ENCODE peak calls at places on chromosomes 7 and 10, in five cellular contexts. One of them, this sample, is unnamed.

GRCh38 chr7:22168129-22168634 is 188.8 kb downstream of the RAPGEF5 start:
- DNase-seq in uterus: no peak
- DNase-seq in small intestine: peak; percentile 53
- DNase-seq in ovary: no peak
- DNase-seq in heart right ventricle: no peak
- DNase-seq in this sample: no peak

GRCh38 chr10:70970830-70971229 is 82.5 kb upstream of the PCBD1 start:
- DNase-seq in uterus: no peak
- DNase-seq in small intestine: no peak
- DNase-seq in ovary: no peak
- DNase-seq in heart right ventricle: no peak
- DNase-seq in this sample: no peak

GRCh38 chr7:16753102-16753931 is at the start of gene TSPAN13:
- DNase-seq in uterus: peak; percentile 36
- DNase-seq in small intestine: peak; percentile 97
- DNase-seq in ovary: peak; percentile 76
- DNase-seq in heart right ventricle: peak; percentile 80
- DNase-seq in this sample: peak; percentile 30

GRCh38 chr7:1459930-1460756 is 873 bp upstream of the MICALL2 start:
- DNase-seq in uterus: peak; percentile 43
- DNase-seq in small intestine: peak; percentile 57
- DNase-seq in ovary: peak; percentile 66
- DNase-seq in heart right ventricle: peak; percentile 37
- DNase-seq in this sample: no peak

GRCh38 chr7:127885843-127886242 is 145.4 kb downstream of the LRRC4 start:
- DNase-seq in uterus: no peak
- DNase-seq in small intestine: no peak
- DNase-seq in ovary: no peak
- DNase-seq in heart right ventricle: no peak
- DNase-seq in this sample: no peak

GRCh38 chr10:24723386-24723787 is 300 bp downstream of the ARHGAP21 start:
- DNase-seq in uterus: no peak
- DNase-seq in small intestine: peak; percentile 29
- DNase-seq in ovary: peak; percentile 71
- DNase-seq in heart right ventricle: no peak
- DNase-seq in this sample: peak; percentile 10

GRCh38 chr10:11993834-11994468 is 48.7 kb downstream of the UPF2 start:
- DNase-seq in uterus: no peak
- DNase-seq in small intestine: no peak
- DNase-seq in ovary: no peak
- DNase-seq in heart right ventricle: no peak
- DNase-seq in this sample: no peak

GRCh38 chr10:104766341-104766740 is 125.3 kb downstream of the SORCS3 start:
- DNase-seq in uterus: no peak
- DNase-seq in small intestine: peak; percentile 1
- DNase-seq in ovary: no peak
- DNase-seq in heart right ventricle: no peak
- DNase-seq in this sample: no peak

GRCh38 chr7:151058766-151059361 is 525 bp upstream of the SLC4A2 start:
- DNase-seq in uterus: no peak
- DNase-seq in small intestine: peak; percentile 36
- DNase-seq in ovary: no peak
- DNase-seq in heart right ventricle: no peak
- DNase-seq in this sample: peak; percentile 43

GRCh38 chr7:105487559-105488218 is 34.4 kb downstream of the PUS7 start:
- DNase-seq in uterus: no peak
- DNase-seq in small intestine: peak; percentile 22
- DNase-seq in ovary: no peak
- DNase-seq in heart right ventricle: no peak
- DNase-seq in this sample: peak; percentile 68

GRCh38 chr7:143245123-143245522 is 18.1 kb upstream of the GSTK1 start:
- DNase-seq in uterus: no peak
- DNase-seq in small intestine: peak; percentile 58
- DNase-seq in ovary: no peak
- DNase-seq in heart right ventricle: no peak
- DNase-seq in this sample: no peak

GRCh38 chr7:29457565-29457971 is 106.1 kb upstream of the PRR15 start:
- DNase-seq in uterus: peak; percentile 21
- DNase-seq in small intestine: no peak
- DNase-seq in ovary: no peak
- DNase-seq in heart right ventricle: no peak
- DNase-seq in this sample: no peak

DNA sequence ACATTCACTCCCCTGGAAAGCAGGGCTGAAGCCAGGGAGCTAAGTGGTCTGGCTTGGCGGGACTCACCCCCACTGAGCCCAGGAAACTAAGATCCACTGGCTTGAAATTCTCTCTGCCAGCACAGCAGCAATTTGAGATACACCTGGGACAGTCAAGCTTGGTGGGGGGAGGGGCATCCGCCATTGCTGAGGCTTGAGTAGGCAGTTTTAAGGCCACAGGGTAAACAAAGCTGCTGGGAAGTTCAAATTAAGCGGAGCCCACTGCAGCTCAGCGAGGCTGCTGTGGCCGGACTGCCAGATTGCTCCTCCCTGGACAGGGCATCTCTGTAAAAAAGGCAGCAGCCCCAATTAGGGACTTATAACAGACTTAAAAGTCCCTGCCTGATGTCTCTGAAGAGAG is 108.2 kb upstream of the FAM13C start:
- DNase-seq in uterus: no peak
- DNase-seq in small intestine: no peak
- DNase-seq in ovary: no peak
- DNase-seq in heart right ventricle: no peak
- DNase-seq in this sample: no peak
- H3K4me1 ChIP-seq in uterus: no peaks in the 10 kb centered on the region
- H3K4me1 ChIP-seq in small intestine: no peaks in the 10 kb centered on the region
- H3K4me1 ChIP-seq in ovary: no peaks in the 10 kb centered on the region
- H3K4me1 ChIP-seq in heart right ventricle: no peaks in the 10 kb centered on the region
- H3K4me1 ChIP-seq in this sample: no peaks in the 10 kb centered on the region

DNA sequence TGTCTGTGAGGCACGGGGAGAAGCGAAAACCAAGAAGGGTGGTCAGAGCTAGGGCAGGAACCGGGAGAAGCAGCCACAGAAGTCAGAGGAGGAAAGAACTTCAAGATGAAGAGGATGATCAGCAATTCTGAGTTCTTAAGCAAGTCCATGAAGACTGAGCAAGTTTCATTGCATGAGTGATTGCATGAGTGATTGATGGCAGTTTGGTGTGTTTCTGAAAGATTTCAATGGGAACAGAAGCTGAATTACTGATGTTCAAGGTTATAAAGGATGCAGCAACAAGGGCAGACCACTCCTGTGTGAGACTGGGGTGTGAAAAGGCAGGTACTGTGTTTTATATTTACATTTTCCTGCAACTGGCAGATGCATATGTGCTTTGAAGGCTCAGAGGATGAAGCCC is 35.4 kb downstream of the CCNY start:
- DNase-seq in uterus: no peak
- DNase-seq in small intestine: no peak
- DNase-seq in ovary: no peak
- DNase-seq in heart right ventricle: no peak
- DNase-seq in this sample: no peak
- H3K4me1 ChIP-seq in uterus: peaks cover 19% of the 10 kb centered on the region
- H3K4me1 ChIP-seq in small intestine: peaks cover 16% of the 10 kb centered on the region
- H3K4me1 ChIP-seq in ovary: peaks cover 21% of the 10 kb centered on the region
- H3K4me1 ChIP-seq in heart right ventricle: peaks cover 68% of the 10 kb centered on the region
- H3K4me1 ChIP-seq in this sample: peaks cover 10% of the 10 kb centered on the region

GRCh38 chr10:80201592-80202256 is 3.6 kb downstream of the ANXA11 start:
- DNase-seq in uterus: no peak
- DNase-seq in small intestine: peak; percentile 44
- DNase-seq in ovary: no peak
- DNase-seq in heart right ventricle: no peak
- DNase-seq in this sample: no peak

GRCh38 chr10:80202934-80203834 is 2.2 kb downstream of the ANXA11 start:
- DNase-seq in uterus: peak; percentile 69
- DNase-seq in small intestine: peak; percentile 56
- DNase-seq in ovary: peak; percentile 71
- DNase-seq in heart right ventricle: peak; percentile 71
- DNase-seq in this sample: peak; percentile 52

GRCh38 chr10:80199828-80200227 is 5.5 kb downstream of the ANXA11 start:
- DNase-seq in uterus: peak; percentile 39
- DNase-seq in small intestine: peak; percentile 62
- DNase-seq in ovary: no peak
- DNase-seq in heart right ventricle: no peak
- DNase-seq in this sample: no peak

GRCh38 chr10:80200259-80200658 is 5.1 kb downstream of the ANXA11 start:
- DNase-seq in uterus: no peak
- DNase-seq in small intestine: no peak
- DNase-seq in ovary: no peak
- DNase-seq in heart right ventricle: no peak
- DNase-seq in this sample: no peak

DNA sequence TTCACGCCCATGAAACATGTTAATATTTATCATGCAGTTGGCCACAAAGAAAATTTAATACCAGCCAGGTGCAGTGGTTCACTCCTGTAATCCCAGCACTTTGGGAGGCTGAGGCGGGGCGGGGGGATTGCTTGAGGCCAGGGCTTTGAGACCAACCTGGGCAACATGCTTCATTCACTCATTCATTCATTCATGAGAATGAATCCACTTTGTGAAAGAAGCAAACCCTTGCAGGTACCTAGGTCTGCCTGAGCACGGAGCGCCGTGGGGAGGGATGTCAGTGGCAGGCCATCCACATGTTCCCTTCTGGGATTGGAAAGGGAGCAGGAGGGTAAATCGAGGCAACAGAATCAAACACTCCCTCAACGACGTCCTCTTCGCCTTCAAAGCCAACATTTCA is 4.7 kb downstream of the ANXA11 start:
- DNase-seq in uterus: no peak
- DNase-seq in small intestine: no peak
- DNase-seq in ovary: no peak
- DNase-seq in heart right ventricle: no peak
- DNase-seq in this sample: no peak
- H3K4me1 ChIP-seq in uterus: peaks cover 8% of the 10 kb centered on the region
- H3K4me1 ChIP-seq in small intestine: peaks cover 51% of the 10 kb centered on the region
- H3K4me1 ChIP-seq in ovary: peaks cover 29% of the 10 kb centered on the region
- H3K4me1 ChIP-seq in heart right ventricle: peaks cover 90% of the 10 kb centered on the region
- H3K4me1 ChIP-seq in this sample: peaks cover 92% of the 10 kb centered on the region

DNA sequence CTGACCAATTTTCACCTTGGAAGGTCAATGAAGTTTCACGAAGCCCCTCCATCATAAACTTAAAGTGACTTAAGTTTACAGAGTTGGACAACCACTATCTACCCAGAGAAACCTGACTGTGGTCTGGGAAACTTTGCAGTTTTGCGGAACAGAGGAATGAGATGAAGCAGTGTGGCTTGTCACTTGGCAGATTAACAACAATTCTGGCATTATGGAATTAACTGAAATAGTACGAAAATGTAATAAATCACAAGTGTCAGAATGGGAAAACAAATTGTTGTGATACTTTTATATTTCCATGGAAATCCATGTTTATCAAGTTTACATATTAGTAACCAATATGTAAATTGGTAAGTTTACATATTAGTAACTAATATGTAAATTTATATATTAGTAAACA is 4.9 kb downstream of the KMT2C start:
- DNase-seq in uterus: no peak
- DNase-seq in small intestine: no peak
- DNase-seq in ovary: no peak
- DNase-seq in heart right ventricle: no peak
- DNase-seq in this sample: no peak
- H3K4me1 ChIP-seq in uterus: peaks cover 10% of the 10 kb centered on the region
- H3K4me1 ChIP-seq in small intestine: peaks cover 6% of the 10 kb centered on the region
- H3K4me1 ChIP-seq in ovary: peaks cover 7% of the 10 kb centered on the region
- H3K4me1 ChIP-seq in heart right ventricle: peaks cover 34% of the 10 kb centered on the region
- H3K4me1 ChIP-seq in this sample: peaks cover 38% of the 10 kb centered on the region

GRCh38 chr10:5447071-5447470 is 34.7 kb downstream of the NET1 start:
- DNase-seq in uterus: no peak
- DNase-seq in small intestine: peak; percentile 32
- DNase-seq in ovary: no peak
- DNase-seq in heart right ventricle: no peak
- DNase-seq in this sample: peak; percentile 16
- H3K4me1 ChIP-seq in uterus: no peaks in the 10 kb centered on the region
- H3K4me1 ChIP-seq in small intestine: peaks cover 3% of the 10 kb centered on the region
- H3K4me1 ChIP-seq in ovary: peaks cover 3% of the 10 kb centered on the region
- H3K4me1 ChIP-seq in heart right ventricle: no peaks in the 10 kb centered on the region
- H3K4me1 ChIP-seq in this sample: peaks cover 36% of the 10 kb centered on the region

This sample was measured in CD4-positive, CD25-positive, alpha-beta regulatory T cell.